ENCODE peak calls at places on chromosomes 3 and 15, in seven cellular contexts. X is thoracic aorta, E is SK-N-SH, M is neural progenitor cell, B is psoas muscle, C is upper lobe of right lung, P is heart left ventricle. U is an unnamed sample.

GRCh38 chr3:183698760-183699159 is 1.2 kb downstream of the YEATS2 start:
- DNase-seq in E (no peak), C (no peak), P (peak), X (no peak), M (peak), B (no peak), U (no peak)

GRCh38 chr3:69425249-69425648 is 39.4 kb upstream of the FRMD4B start:
- DNase-seq in X (no peak), M (peak), B (no peak), C (no peak), E (peak), P (peak), U (no peak)

GRCh38 chr15:90037961-90038633 is 37.0 kb downstream of the ZNF710 start:
- DNase-seq in P (no peak), E (no peak), B (no peak), X (no peak), C (peak), M (no peak), U (no peak)

GRCh38 chr3:179713643-179714090 is 60.8 kb downstream of the USP13 start:
- DNase-seq in C (no peak), P (no peak), M (peak), X (no peak), E (no peak), B (no peak), U (no peak)

GRCh38 chr3:103976931-103977339 is 1389.8 kb upstream of the ALCAM start:
- DNase-seq in M (no peak), X (no peak), P (no peak), E (no peak), B (no peak), C (no peak), U (no peak)

GRCh38 chr3:30091611-30092135 is 514.7 kb upstream of the TGFBR2 start:
- DNase-seq in M (no peak), B (no peak), E (no peak), X (no peak), P (no peak), C (no peak), U (no peak)

GRCh38 chr3:118682916-118683315 is 351.7 kb downstream of the IGSF11 start:
- DNase-seq in E (no peak), X (no peak), M (no peak), C (no peak), B (no peak), P (no peak), U (no peak)

GRCh38 chr3:141452045-141452444 is 34.8 kb upstream of the RASA2 start:
- DNase-seq in P (no peak), C (no peak), X (no peak), M (peak), E (no peak), B (no peak), U (no peak)

GRCh38 chr3:19420159-19420558 is 271.8 kb downstream of the KCNH8 start:
- DNase-seq in C (no peak), M (no peak), E (no peak), B (no peak), P (no peak), X (no peak), U (no peak)

GRCh38 chr3:122184591-122184929 is 1.1 kb downstream of the CASR start:
- DNase-seq in P (no peak), E (no peak), B (no peak), M (peak), X (no peak), C (no peak), U (no peak)

GRCh38 chr3:125037498-125038150 is 18.2 kb downstream of the HEG1 start:
- DNase-seq in E (no peak), M (no peak), X (no peak), C (no peak), B (no peak), P (no peak), U (no peak)

GRCh38 chr3:155135003-155135402 is 54.9 kb downstream of the MME start:
- DNase-seq in E (no peak), C (no peak), M (no peak), P (no peak), X (no peak), B (no peak), U (no peak)

GRCh38 chr3:155131104-155131503 is 51.0 kb downstream of the MME start:
- DNase-seq in M (no peak), B (no peak), E (no peak), P (no peak), X (no peak), C (no peak), U (no peak)

GRCh38 chr3:155129396-155129795 is 49.3 kb downstream of the MME start:
- DNase-seq in P (no peak), B (no peak), E (no peak), M (no peak), C (no peak), X (no peak), U (no peak)

DNA sequence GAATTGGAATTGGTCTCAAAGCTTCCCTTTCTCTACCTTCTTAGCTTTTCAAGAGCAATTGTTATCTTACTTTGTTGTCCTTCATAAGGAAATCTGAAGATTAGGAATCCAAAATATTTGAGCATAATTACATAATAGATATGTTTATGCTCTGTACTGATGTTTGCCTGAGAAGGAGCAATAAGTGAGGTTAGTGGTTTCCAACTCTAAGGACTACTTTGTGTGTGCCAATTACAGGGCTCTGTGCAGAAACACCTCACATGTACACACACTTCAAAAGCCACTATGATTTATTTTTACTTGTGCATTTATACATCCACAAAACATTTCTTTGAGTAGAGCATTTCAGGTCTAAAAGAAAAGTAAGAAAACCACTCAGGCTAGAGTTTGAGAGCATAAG is 49.9 kb downstream of the MME start:
- DNase-seq in P (no peak), X (no peak), B (no peak), E (no peak), M (no peak), C (no peak), U (no peak)
- H3K27ac ChIP-seq in P (no peak), X (no peak), B (no peak), E (no peak), M (no peak), C (no peak), U (no peak)

DNA sequence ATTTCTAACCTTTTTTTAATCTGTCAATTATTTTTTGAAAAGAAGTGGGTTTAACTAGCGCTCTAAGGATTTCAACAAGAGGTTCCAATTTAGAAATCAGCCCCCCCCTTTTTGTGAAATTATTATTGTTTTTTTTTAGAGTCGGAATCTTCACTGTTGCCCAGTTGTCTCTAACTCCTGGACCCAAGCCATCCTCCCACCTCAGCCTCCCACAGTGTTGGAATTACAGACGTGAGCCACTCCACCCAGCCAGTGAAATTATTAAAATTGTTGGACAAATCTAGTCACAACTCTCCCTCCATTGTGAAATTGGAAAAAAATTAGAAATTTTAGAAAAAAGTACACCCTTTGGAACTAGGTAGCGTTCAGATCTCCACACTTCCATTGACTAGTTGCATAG is 2.5 kb downstream of the AKAP13 start:
- DNase-seq in C (no peak), X (no peak), P (no peak), E (no peak), M (no peak), B (no peak), U (no peak)
- H3K27ac ChIP-seq in C (peak), X (no peak), P (no peak), E (no peak), M (no peak), B (no peak), U (peak)

GRCh38 chr3:98328933-98329332 is 24.7 kb upstream of the OR5K4 start:
- DNase-seq in B (peak), C (no peak), M (no peak), X (no peak), P (no peak), E (no peak), U (no peak)

GRCh38 chr3:98326036-98326435 is 27.6 kb upstream of the OR5K4 start:
- DNase-seq in M (no peak), X (no peak), E (no peak), C (no peak), B (no peak), P (no peak), U (no peak)

GRCh38 chr3:98325055-98325454 is 28.6 kb upstream of the OR5K4 start:
- DNase-seq in B (peak), M (no peak), C (no peak), P (no peak), E (no peak), X (no peak), U (no peak)

GRCh38 chr3:98326945-98327344 is 26.7 kb upstream of the OR5K4 start:
- DNase-seq in X (no peak), E (no peak), M (no peak), B (no peak), P (no peak), C (no peak), U (no peak)

GRCh38 chr3:98326494-98326893 is 27.2 kb upstream of the OR5K4 start:
- DNase-seq in B (no peak), C (no peak), M (no peak), E (no peak), P (no peak), X (no peak), U (no peak)
- H3K27ac ChIP-seq in B (no peak), C (no peak), M (no peak), E (no peak), P (no peak), X (no peak), U (no peak)

DNA sequence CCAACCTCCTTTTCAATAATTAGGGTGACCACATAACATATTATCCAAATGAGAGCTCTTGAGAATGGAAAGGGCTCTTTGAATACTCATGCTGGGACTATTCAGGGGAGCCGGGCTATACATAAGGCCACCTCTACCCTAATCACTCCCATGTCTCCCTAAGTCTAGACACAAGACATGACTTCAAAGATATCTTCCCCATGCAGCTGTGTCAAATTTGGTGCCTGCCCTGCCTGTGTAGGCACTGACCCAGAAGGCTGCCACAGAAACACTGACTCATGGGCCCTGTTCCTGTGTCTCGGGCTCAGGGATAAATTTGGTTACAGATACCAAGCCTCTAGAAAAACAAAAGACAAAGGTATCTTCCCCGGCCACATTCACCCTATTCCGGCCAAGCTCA is 70.3 kb downstream of the MYLK start:
- DNase-seq in P (peak), X (no peak), B (no peak), M (no peak), E (no peak), C (no peak), U (no peak)
- H3K27ac ChIP-seq in P (no peak), X (peak), B (no peak), M (no peak), E (peak), C (no peak), U (no peak)

GRCh38 chr3:185744997-185745843 is 79.6 kb downstream of the IGF2BP2 start:
- DNase-seq in B (no peak), E (no peak), X (no peak), M (no peak), P (no peak), C (no peak), U (no peak)
- H3K27ac ChIP-seq in B (no peak), E (no peak), X (no peak), M (no peak), P (no peak), C (no peak), U (no peak)

DNA sequence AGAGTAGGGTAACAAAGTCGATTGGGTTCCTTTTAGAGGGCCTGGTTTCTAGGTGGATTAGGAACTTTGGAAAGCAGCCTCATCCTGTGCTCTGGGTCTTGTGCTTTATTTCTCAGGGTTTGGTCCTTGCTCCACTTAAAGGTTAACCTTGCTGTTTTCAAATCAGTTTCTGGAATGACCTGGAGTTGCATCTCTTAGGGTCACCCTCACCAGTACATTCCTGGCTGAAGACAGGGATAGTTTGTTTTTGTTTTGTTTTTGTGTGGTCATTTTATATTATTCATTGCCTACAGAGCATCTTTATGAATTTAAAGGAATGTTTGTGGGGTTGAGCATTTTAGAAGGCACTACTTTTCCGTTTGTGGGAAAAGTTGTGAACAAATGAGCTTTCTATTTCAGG is 45.5 kb upstream of the ZNF280D start:
- DNase-seq in X (no peak), E (no peak), C (no peak), M (no peak), B (no peak), P (no peak), U (no peak)
- H3K27ac ChIP-seq in X (no peak), E (no peak), C (no peak), M (no peak), B (no peak), P (no peak), U (no peak)

GRCh38 chr3:129025108-129025507 is 24.0 kb downstream of the EFCC1 start:
- DNase-seq in B (no peak), E (no peak), X (no peak), M (no peak), C (no peak), P (no peak), U (no peak)

GRCh38 chr3:129025691-129026435 is 24.8 kb downstream of the EFCC1 start:
- DNase-seq in M (no peak), C (peak), B (peak), E (peak), X (no peak), P (peak), U (peak)

GRCh38 chr3:129028866-129029265 is 27.8 kb downstream of the EFCC1 start:
- DNase-seq in E (no peak), P (no peak), X (no peak), M (no peak), B (no peak), C (no peak), U (no peak)

GRCh38 chr3:129027544-129027880 is 26.4 kb downstream of the EFCC1 start:
- DNase-seq in X (no peak), C (no peak), P (no peak), E (no peak), B (no peak), M (no peak), U (no peak)

GRCh38 chr3:129026728-129027543 is 25.8 kb downstream of the EFCC1 start:
- DNase-seq in E (peak), M (peak), P (peak), X (peak), B (peak), C (peak), U (peak)
- H3K27ac ChIP-seq in E (no peak), M (no peak), P (no peak), X (peak), B (no peak), C (peak), U (peak)

U was measured in left ventricle myocardium inferior.